ENCODE peak calls at places on chromosome 12, in nine cellular contexts. U is right lobe of liver, Y is cardiac muscle cell, I is lower lobe of right lung, T is IMR-90, P is left ventricle myocardium inferior, O is left lung, M is coronary artery, R is GM12878. V is an unnamed sample.

GRCh38 chr12:124321040-124321481 is 26.2 kb downstream of the RFLNA start:
- DNase-seq in U (peak), Y (peak), I (peak), T (peak), P (peak), O (peak), M (no peak), R (peak), V (peak)

GRCh38 chr12:130925616-130926015 is 28.1 kb upstream of the ADGRD1 start:
- DNase-seq in U (no peak), Y (peak), I (no peak), T (peak), P (no peak), O (no peak), M (no peak), R (no peak), V (no peak)

GRCh38 chr12:18723752-18724151 is 14.1 kb downstream of the PLCZ1 start:
- DNase-seq in U (no peak), Y (peak), I (no peak), T (peak), P (no peak), O (no peak), M (no peak), R (no peak), V (peak)

GRCh38 chr12:87935216-87935615 is 94.0 kb downstream of the C12orf50 start:
- DNase-seq in U (no peak), Y (no peak), I (no peak), T (no peak), P (no peak), O (no peak), M (no peak), R (no peak), V (no peak)

GRCh38 chr12:50638482-50638880 is 125.4 kb upstream of the ATF1 start:
- DNase-seq in U (no peak), Y (no peak), I (no peak), T (no peak), P (no peak), O (no peak), M (no peak), R (no peak), V (no peak)

GRCh38 chr12:2291182-2291832 is 238.5 kb downstream of the CACNA1C start:
- DNase-seq in U (no peak), Y (peak), I (no peak), T (no peak), P (no peak), O (no peak), M (no peak), R (no peak), V (no peak)

GRCh38 chr12:65596514-65597010 is 227.7 kb upstream of the HMGA2 start:
- DNase-seq in U (no peak), Y (peak), I (no peak), T (peak), P (no peak), O (no peak), M (no peak), R (no peak), V (no peak)

GRCh38 chr12:47098099-47098498 is 18.3 kb upstream of the AMIGO2 start:
- DNase-seq in U (no peak), Y (no peak), I (no peak), T (no peak), P (no peak), O (no peak), M (no peak), R (no peak), V (no peak)

GRCh38 chr12:62873116-62873825 is 61.7 kb downstream of the PPM1H start:
- DNase-seq in U (no peak), Y (no peak), I (no peak), T (no peak), P (no peak), O (no peak), M (no peak), R (no peak), V (no peak)

GRCh38 chr12:9381619-9382018 is 173.4 kb upstream of the PZP start:
- DNase-seq in U (no peak), Y (no peak), I (no peak), T (no peak), P (no peak), O (no peak), M (no peak), R (no peak), V (no peak)

GRCh38 chr12:20460956-20461355 is 92.6 kb downstream of the PDE3A start:
- DNase-seq in U (no peak), Y (no peak), I (no peak), T (no peak), P (no peak), O (no peak), M (no peak), R (no peak), V (no peak)

GRCh38 chr12:16345105-16345504 is 2.3 kb upstream of the MGST1 start:
- DNase-seq in U (no peak), Y (no peak), I (no peak), T (no peak), P (no peak), O (no peak), M (no peak), R (no peak), V (no peak)

GRCh38 chr12:12502813-12503146 is 59.9 kb downstream of the DUSP16 start:
- DNase-seq in U (no peak), Y (no peak), I (no peak), T (no peak), P (no peak), O (no peak), M (no peak), R (no peak), V (no peak)

GRCh38 chr12:104964167-104964566 is 6.1 kb upstream of the SLC41A2 start:
- DNase-seq in U (no peak), Y (no peak), I (no peak), T (no peak), P (no peak), O (no peak), M (no peak), R (no peak), V (no peak)

GRCh38 chr12:55748230-55748993 is 5.5 kb downstream of the GDF11 start:
- DNase-seq in U (no peak), Y (no peak), I (no peak), T (no peak), P (no peak), O (no peak), M (no peak), R (no peak), V (no peak)

GRCh38 chr12:31324116-31324844 is 1.7 kb downstream of the SINHCAF start:
- DNase-seq in U (peak), Y (peak), I (peak), T (peak), P (peak), O (peak), M (peak), R (no peak), V (peak)

GRCh38 chr12:12095016-12095415 is 24.3 kb downstream of the BCL2L14 start:
- DNase-seq in U (no peak), Y (peak), I (no peak), T (peak), P (no peak), O (no peak), M (no peak), R (no peak), V (no peak)

GRCh38 chr12:32891956-32892355 is 4.6 kb downstream of the PKP2 start:
- DNase-seq in U (no peak), Y (peak), I (no peak), T (no peak), P (no peak), O (no peak), M (no peak), R (no peak), V (no peak)

GRCh38 chr12:49131051-49131972 is at the start of gene TUBA1B:
- DNase-seq in U (peak), Y (peak), I (peak), T (peak), P (peak), O (peak), M (peak), R (peak), V (peak)

GRCh38 chr12:110957652-110958051 is 37.3 kb upstream of the MYL2 start:
- DNase-seq in U (no peak), Y (no peak), I (no peak), T (no peak), P (no peak), O (no peak), M (no peak), R (no peak), V (no peak)

GRCh38 chr12:57839996-57840395 is 6.5 kb downstream of the CTDSP2 start:
- DNase-seq in U (no peak), Y (no peak), I (no peak), T (no peak), P (no peak), O (no peak), M (no peak), R (no peak), V (no peak)

GRCh38 chr12:129193263-129193871 is 340.1 kb downstream of the GLT1D1 start:
- DNase-seq in U (no peak), Y (no peak), I (no peak), T (no peak), P (no peak), O (no peak), M (no peak), R (no peak), V (no peak)

GRCh38 chr12:126616441-126616840 is 1551.2 kb downstream of the AACS start:
- DNase-seq in U (no peak), Y (no peak), I (no peak), T (no peak), P (no peak), O (no peak), M (no peak), R (no peak), V (no peak)

GRCh38 chr12:126617312-126617711 is 1552.1 kb downstream of the AACS start:
- DNase-seq in U (no peak), Y (no peak), I (no peak), T (no peak), P (no peak), O (no peak), M (no peak), R (no peak), V (no peak)
- TF ChIP-seq CTCF in U (peak), Y (peak), I (peak), T (no peak), P (peak), O (peak), M (no peak), R (no peak), V (no peak)

DNA sequence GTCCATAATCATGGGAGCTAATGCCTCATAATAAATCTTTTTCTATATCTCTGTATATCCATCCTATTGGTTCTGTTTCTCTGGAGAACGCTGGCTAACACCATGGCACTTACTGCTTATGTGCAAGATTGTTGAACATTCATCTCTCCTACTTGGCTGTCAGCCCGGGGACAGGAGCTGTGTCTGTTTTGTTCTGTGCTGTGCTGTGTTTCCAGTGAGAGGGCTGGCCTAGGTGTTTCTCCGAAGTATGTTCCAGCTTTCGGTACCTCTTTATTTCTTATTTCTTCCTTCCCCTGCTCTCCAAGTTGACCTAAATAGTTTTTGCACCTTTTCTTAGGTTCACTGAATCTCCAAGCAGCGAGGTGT is 18.8 kb upstream of the NR4A1 start:
- DNase-seq in U (peak), Y (peak), I (no peak), T (peak), P (peak), O (peak), M (no peak), R (no peak), V (peak)
- H3K4me3 ChIP-seq in U (peak), Y (peak), I (peak), T (peak), P (peak), O (peak), M (peak), R (no peak), V (peak)

GRCh38 chr12:108442077-108442476 is 73.0 kb upstream of the FICD start:
- DNase-seq in U (no peak), Y (peak), I (no peak), T (no peak), P (no peak), O (no peak), M (no peak), R (no peak), V (no peak)
- H3K27ac ChIP-seq in U (no peak), Y (no peak), I (no peak), T (no peak), P (no peak), O (no peak), M (no peak), R (no peak), V (no peak)

DNA sequence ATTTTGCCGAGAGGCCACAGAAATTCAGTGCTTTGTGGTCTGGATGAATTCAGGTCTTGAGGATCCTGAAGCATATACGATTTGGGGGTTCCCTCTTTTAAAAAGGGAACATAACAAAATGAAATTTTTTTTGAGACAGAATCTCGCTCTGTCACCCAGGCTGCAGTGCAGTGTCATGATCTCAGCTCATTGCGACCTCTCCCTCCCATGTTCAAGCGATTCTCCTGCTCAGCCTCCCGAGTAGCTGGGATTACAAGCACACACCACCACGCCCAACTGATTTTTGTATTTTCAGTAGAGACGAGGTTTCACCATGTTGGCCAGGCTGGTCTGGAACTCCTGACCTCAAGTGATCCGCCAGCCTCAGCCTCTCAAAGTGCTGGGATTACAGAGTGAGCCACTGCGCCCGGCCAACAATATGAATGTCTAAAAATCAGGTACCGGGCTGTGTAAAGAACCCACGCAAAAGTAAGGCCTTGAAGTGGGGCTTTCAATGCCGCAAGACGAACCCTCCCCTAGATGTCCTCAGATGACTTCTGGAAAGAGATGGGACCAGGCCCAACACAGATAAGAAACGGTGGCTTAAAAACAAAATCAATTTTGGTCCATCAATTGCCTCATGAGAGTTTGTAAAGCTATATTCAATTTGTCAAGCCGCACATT is 30.0 kb downstream of the TESC start:
- DNase-seq in U (no peak), Y (no peak), I (no peak), T (no peak), P (no peak), O (no peak), M (no peak), R (no peak), V (no peak)
- TF ChIP-seq CTCF in U (no peak), Y (no peak), I (no peak), T (no peak), P (no peak), O (no peak), M (no peak), R (no peak), V (no peak)

GRCh38 chr12:6197996-6198395 is 2.2 kb upstream of the CD9 start:
- DNase-seq in U (no peak), Y (no peak), I (no peak), T (no peak), P (no peak), O (no peak), M (no peak), R (no peak), V (peak)

GRCh38 chr12:6199531-6200265 is 502 bp upstream of the CD9 start:
- DNase-seq in U (no peak), Y (peak), I (peak), T (no peak), P (no peak), O (peak), M (peak), R (no peak), V (peak)

GRCh38 chr12:6198556-6198955 is 1.6 kb upstream of the CD9 start:
- DNase-seq in U (no peak), Y (no peak), I (no peak), T (no peak), P (no peak), O (no peak), M (no peak), R (no peak), V (no peak)

GRCh38 chr12:6200266-6201198 is at the start of gene CD9:
- DNase-seq in U (peak), Y (no peak), I (peak), T (no peak), P (peak), O (peak), M (peak), R (no peak), V (peak)

DNA sequence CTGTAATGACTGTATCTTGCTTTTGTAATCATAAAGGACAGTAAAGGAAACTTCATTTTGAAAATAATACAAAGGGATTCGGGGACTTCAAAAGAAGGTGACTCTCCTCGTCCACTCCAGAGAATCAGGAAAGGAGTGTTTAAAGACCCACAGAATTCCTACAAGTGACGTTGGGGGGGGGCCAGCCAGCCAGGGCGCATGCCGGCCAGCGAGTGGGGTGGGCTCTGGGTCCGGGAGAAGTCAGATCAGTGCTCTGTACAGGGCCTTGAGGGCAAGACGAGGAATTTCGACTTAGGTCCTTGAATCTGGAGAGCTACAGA is 1.0 kb upstream of the CD9 start:
- DNase-seq in U (no peak), Y (no peak), I (no peak), T (no peak), P (no peak), O (no peak), M (no peak), R (no peak), V (no peak)
- H3K4me3 ChIP-seq in U (no peak), Y (no peak), I (peak), T (no peak), P (peak), O (peak), M (peak), R (no peak), V (peak)

GRCh38 chr12:112124918-112125249 is 476 bp upstream of the TRAFD1 start:
- DNase-seq in U (no peak), Y (no peak), I (no peak), T (no peak), P (no peak), O (no peak), M (no peak), R (no peak), V (no peak)

GRCh38 chr12:112126000-112126431 is 656 bp downstream of the TRAFD1 start:
- DNase-seq in U (no peak), Y (no peak), I (no peak), T (no peak), P (no peak), O (no peak), M (no peak), R (no peak), V (no peak)

GRCh38 chr12:112125250-112125999 is at the start of gene TRAFD1:
- DNase-seq in U (peak), Y (peak), I (peak), T (peak), P (peak), O (peak), M (peak), R (peak), V (peak)

GRCh38 chr12:112122823-112123690 is 2.3 kb upstream of the TRAFD1 start:
- DNase-seq in U (no peak), Y (peak), I (no peak), T (peak), P (no peak), O (no peak), M (no peak), R (no peak), V (no peak)

GRCh38 chr12:112121780-112122565 is 3.4 kb upstream of the TRAFD1 start:
- DNase-seq in U (peak), Y (peak), I (peak), T (peak), P (peak), O (peak), M (peak), R (no peak), V (peak)
- H3K27ac ChIP-seq in U (no peak), Y (peak), I (peak), T (peak), P (peak), O (peak), M (peak), R (no peak), V (peak)

DNA sequence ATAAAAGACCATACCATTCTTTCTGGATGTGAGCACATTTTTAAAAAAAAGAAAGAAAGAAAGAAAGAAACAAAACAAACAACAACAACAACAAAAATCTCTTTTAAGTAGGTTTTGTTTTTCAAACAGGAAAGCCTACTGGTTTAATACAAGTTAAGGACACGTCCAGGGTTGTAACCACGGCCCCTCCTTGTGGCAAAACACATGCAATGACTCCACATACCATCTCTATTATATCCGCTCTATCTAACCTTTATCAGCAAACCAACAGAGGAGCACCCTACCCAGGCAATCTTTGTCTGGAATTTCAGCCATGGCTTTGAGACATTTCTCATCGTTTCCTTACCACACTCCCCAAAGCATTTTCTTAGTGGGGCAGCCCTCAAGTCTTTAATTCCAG is 360.5 kb upstream of the TMPO start:
- DNase-seq in U (no peak), Y (peak), I (no peak), T (no peak), P (no peak), O (no peak), M (no peak), R (no peak), V (peak)
- TF ChIP-seq CTCF in U (peak), Y (peak), I (peak), T (no peak), P (peak), O (no peak), M (no peak), R (peak), V (peak)

DNA sequence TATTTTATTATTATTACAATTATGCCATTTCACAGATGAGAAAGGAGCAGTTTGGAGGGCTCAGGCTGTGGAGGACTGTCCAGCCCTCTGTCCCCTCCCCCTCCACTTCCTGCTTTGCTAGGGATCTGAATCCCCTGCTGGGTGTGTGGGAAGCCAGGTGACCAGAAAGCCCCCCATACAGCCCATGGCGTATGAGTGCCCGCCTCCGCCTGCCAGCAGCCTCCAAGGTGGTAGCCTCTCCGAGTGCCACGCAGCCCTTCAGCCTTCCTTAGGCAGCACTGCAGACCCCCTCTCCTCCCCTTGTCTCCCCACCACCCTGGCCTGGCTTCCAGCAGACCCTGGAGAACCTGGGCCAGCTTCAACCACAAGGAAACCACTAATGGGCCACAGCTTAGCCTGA is 12.6 kb downstream of the DTX1 start:
- DNase-seq in U (no peak), Y (no peak), I (no peak), T (no peak), P (no peak), O (no peak), M (no peak), R (no peak), V (no peak)
- H3K4me3 ChIP-seq in U (no peak), Y (no peak), I (no peak), T (no peak), P (no peak), O (no peak), M (no peak), R (no peak), V (no peak)

V was measured in prostate gland.